ENCODE peak calls at places on chromosomes 7 and 10, in five cellular contexts. I, Y, G, O and U are unnamed samples.

GRCh38 chr7:16091951-16092350 is 329.4 kb downstream of the CRPPA start:
- DNase-seq in Y (no peak), G (no peak), O (no peak), I (no peak), U (no peak)

GRCh38 chr7:120272896-120273475 is at the start of gene KCND2:
- DNase-seq in G (no peak), Y (no peak), I (no peak), O (peak), U (no peak)

GRCh38 chr10:24851595-24851994 is 100.8 kb downstream of the PRTFDC1 start:
- DNase-seq in G (no peak), O (no peak), I (no peak), Y (peak), U (no peak)

GRCh38 chr7:143444063-143444782 is 970 bp downstream of the TAS2R60 start:
- DNase-seq in G (no peak), Y (no peak), I (no peak), O (no peak), U (no peak)

GRCh38 chr10:32163774-32164148 is 107.5 kb upstream of the KIF5B start:
- DNase-seq in Y (no peak), G (no peak), O (no peak), I (no peak), U (no peak)

GRCh38 chr7:108413782-108414492 is 42.3 kb downstream of the NRCAM start:
- DNase-seq in I (peak), G (no peak), O (peak), Y (peak), U (no peak)

GRCh38 chr10:110813743-110814472 is 57.8 kb upstream of the PDCD4 start:
- DNase-seq in O (no peak), G (no peak), Y (no peak), I (no peak), U (no peak)

GRCh38 chr10:132511692-132512442 is 25.7 kb upstream of the INPP5A start:
- DNase-seq in O (no peak), G (no peak), Y (no peak), I (no peak), U (no peak)

GRCh38 chr7:156156734-156157408 is 344.6 kb upstream of the SHH start:
- DNase-seq in Y (no peak), O (peak), G (no peak), I (peak), U (peak)

GRCh38 chr10:62666264-62666663 is 138.3 kb upstream of the ADO start:
- DNase-seq in Y (no peak), O (no peak), I (no peak), G (no peak), U (no peak)

GRCh38 chr7:53744361-53744760 is 708.9 kb downstream of the POM121L12 start:
- DNase-seq in O (no peak), I (no peak), Y (no peak), G (no peak), U (no peak)

GRCh38 chr7:29091722-29092121 is 54.6 kb downstream of the CPVL start:
- DNase-seq in I (peak), Y (no peak), O (no peak), G (no peak), U (no peak)

GRCh38 chr10:35925511-35925910 is 283.4 kb upstream of the FZD8 start:
- DNase-seq in I (no peak), G (no peak), Y (no peak), O (no peak), U (no peak)

GRCh38 chr10:59708816-59709471 is 706 bp downstream of the SLC16A9 start:
- DNase-seq in O (peak), G (no peak), I (peak), Y (no peak), U (no peak)

GRCh38 chr10:91613411-91614253 is 19.2 kb downstream of the PPP1R3C start:
- DNase-seq in I (peak), G (no peak), Y (peak), O (no peak), U (no peak)

GRCh38 chr7:22090107-22090506 is 144.4 kb upstream of the CDCA7L start:
- DNase-seq in O (no peak), I (no peak), Y (no peak), G (no peak), U (no peak)

GRCh38 chr7:47338031-47338430 is 243.9 kb downstream of the TNS3 start:
- DNase-seq in O (no peak), Y (peak), I (no peak), G (no peak), U (no peak)

GRCh38 chr7:132495931-132496330 is 80.3 kb downstream of the PLXNA4 start:
- DNase-seq in G (no peak), O (no peak), Y (no peak), I (no peak), U (no peak)

GRCh38 chr7:149524399-149524798 is 26.8 kb upstream of the ZNF746 start:
- DNase-seq in O (no peak), Y (no peak), I (no peak), G (no peak), U (no peak)

GRCh38 chr10:85280014-85280413 is 951.6 kb downstream of the CCSER2 start:
- DNase-seq in O (no peak), I (no peak), Y (no peak), G (no peak), U (peak)

GRCh38 chr7:11760372-11760771 is 71.6 kb downstream of the THSD7A start:
- DNase-seq in O (peak), Y (no peak), G (no peak), I (no peak), U (no peak)

GRCh38 chr10:17348111-17349008 is 106.0 kb downstream of the ST8SIA6 start:
- DNase-seq in Y (peak), I (peak), O (peak), G (no peak), U (no peak)

GRCh38 chr10:76357726-76358125 is 926.3 kb downstream of the LRMDA start:
- DNase-seq in I (no peak), Y (no peak), G (no peak), O (no peak), U (no peak)

GRCh38 chr10:788796-789748 is 99.6 kb upstream of the DIP2C start:
- DNase-seq in I (peak), Y (peak), G (no peak), O (no peak), U (peak)

GRCh38 chr10:28171468-28172235 is 131.2 kb downstream of the MPP7 start:
- DNase-seq in I (no peak), O (peak), Y (peak), G (no peak), U (no peak)

GRCh38 chr10:5595095-5595494 is 70.3 kb downstream of the CALML3 start:
- DNase-seq in Y (no peak), I (no peak), G (no peak), O (no peak), U (no peak)

GRCh38 chr10:58384095-58384494 is 1.1 kb upstream of the TFAM start:
- DNase-seq in G (peak), O (no peak), I (no peak), Y (no peak), U (no peak)

GRCh38 chr7:94355389-94355788 is 39.3 kb upstream of the COL1A2 start:
- DNase-seq in Y (peak), I (no peak), G (no peak), O (no peak), U (no peak)

GRCh38 chr7:157276731-157277562 is 59.9 kb upstream of the DNAJB6 start:
- DNase-seq in Y (peak), G (no peak), O (peak), I (no peak), U (no peak)

GRCh38 chr7:121088870-121089269 is 100.4 kb downstream of the CPED1 start:
- DNase-seq in I (no peak), G (no peak), Y (no peak), O (no peak), U (no peak)

GRCh38 chr10:101280511-101280910 is 51.2 kb upstream of the LBX1 start:
- DNase-seq in G (no peak), O (no peak), I (no peak), Y (no peak), U (no peak)

GRCh38 chr7:108448777-108449576 is 7.3 kb downstream of the NRCAM start:
- DNase-seq in Y (no peak), I (no peak), G (no peak), O (no peak), U (no peak)

GRCh38 chr10:13439771-13440708 is 88.8 kb downstream of the BEND7 start:
- DNase-seq in O (peak), G (no peak), Y (no peak), I (peak), U (peak)

GRCh38 chr10:232061-232460 is 96.8 kb downstream of the ZMYND11 start:
- DNase-seq in I (no peak), G (no peak), O (no peak), Y (no peak), U (no peak)

GRCh38 chr10:59240581-59241183 is 64.2 kb downstream of the PHYHIPL start:
- DNase-seq in I (no peak), G (no peak), Y (peak), O (peak), U (peak)

GRCh38 chr10:114015708-114016107 is 28.0 kb upstream of the ADRB1 start:
- DNase-seq in Y (no peak), O (no peak), G (no peak), I (no peak), U (no peak)

DNA sequence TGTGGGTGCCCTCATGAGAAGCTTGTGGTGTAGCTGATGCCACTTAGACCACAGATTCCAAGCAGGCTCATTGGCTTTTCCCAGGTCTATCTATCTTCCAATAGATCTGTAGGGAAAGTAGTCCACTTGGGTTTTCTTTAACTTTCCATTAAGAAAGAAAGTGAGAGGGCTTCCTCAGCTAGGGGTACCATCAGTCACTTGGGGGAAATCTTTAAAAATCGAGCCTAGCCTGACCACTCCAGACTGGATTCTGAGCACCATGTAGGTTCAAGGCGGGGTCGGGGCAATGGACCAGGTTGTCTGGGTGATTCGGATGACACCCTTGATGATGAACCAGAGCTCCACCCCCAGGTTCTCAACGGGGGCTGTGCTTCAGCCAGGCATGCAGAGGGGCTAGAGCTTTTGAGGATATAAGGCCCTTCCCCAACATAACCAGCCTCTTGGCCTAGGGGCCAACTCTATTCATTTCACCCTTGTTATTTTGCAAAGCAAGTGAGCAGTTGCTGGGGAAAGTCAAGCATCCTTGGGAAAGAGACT is 27.0 kb downstream of the ITPRIP start:
- DNase-seq in G (no peak), I (no peak), Y (no peak), O (no peak), U (no peak)
- TF ChIP-seq BHLHE40 in G (no peak), I (no peak), Y (no peak), O (no peak), U (no peak)

GRCh38 chr10:78210548-78210947 is 176.9 kb downstream of the RPS24 start:
- DNase-seq in Y (no peak), I (no peak), G (no peak), O (no peak), U (no peak)

GRCh38 chr10:78212786-78213175 is 179.1 kb downstream of the RPS24 start:
- DNase-seq in G (no peak), I (no peak), O (no peak), Y (no peak), U (no peak)

GRCh38 chr10:78211476-78212110 is 177.9 kb downstream of the RPS24 start:
- DNase-seq in I (peak), Y (peak), G (no peak), O (no peak), U (peak)

GRCh38 chr10:78210976-78211375 is 177.3 kb downstream of the RPS24 start:
- DNase-seq in I (no peak), G (no peak), O (no peak), Y (no peak), U (no peak)

DNA sequence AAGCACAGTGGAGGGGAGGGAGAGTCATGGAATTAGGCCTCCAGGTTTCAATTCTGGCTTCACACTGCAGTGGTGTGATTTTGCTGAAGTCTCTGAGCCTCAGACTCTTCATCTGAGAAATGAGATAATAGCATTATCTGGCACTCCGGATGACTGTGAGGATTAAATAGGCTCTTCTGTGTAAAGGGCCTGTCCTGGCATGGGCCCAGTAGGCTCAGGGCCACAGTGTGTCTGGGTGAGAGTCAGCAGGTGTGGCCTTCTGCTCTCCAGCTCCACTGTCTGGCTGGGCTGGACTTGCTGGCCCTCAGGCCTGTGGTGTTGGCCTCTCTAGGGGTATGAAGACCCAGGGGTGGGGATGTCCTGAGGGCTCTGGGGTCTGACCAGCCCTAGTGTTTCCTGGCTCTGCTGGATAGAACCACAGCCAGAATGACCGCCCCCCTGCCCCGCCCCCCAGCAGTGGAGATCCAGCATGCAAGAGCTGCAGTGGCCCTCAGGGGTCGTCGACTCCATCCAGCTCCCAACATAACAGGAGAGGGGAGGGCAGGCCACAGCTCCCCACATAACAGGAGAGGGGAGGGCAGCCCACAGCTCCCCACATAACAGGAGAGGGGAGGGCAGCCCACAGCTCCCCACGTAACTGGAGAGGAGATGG is 178.6 kb downstream of the RPS24 start:
- DNase-seq in O (no peak), I (no peak), G (no peak), Y (no peak), U (no peak)
- TF ChIP-seq BHLHE40 in O (no peak), I (no peak), G (no peak), Y (no peak), U (no peak)

GRCh38 chr7:129784783-129785456 is 167.8 kb downstream of the UBE2H start:
- DNase-seq in Y (no peak), G (peak), O (no peak), I (no peak), U (no peak)

GRCh38 chr7:129786179-129786514 is 166.6 kb downstream of the UBE2H start:
- DNase-seq in G (no peak), I (no peak), Y (no peak), O (no peak), U (no peak)

GRCh38 chr7:129784437-129784782 is 168.3 kb downstream of the UBE2H start:
- DNase-seq in G (no peak), O (no peak), Y (no peak), I (no peak), U (no peak)

GRCh38 chr7:129786825-129787563 is 165.8 kb downstream of the UBE2H start:
- DNase-seq in G (no peak), I (no peak), Y (no peak), O (no peak), U (no peak)

GRCh38 chr7:129785457-129786178 is 167.1 kb downstream of the UBE2H start:
- DNase-seq in I (no peak), O (no peak), Y (no peak), G (no peak), U (no peak)
- TF ChIP-seq BHLHE40 in I (no peak), O (no peak), Y (no peak), G (no peak), U (no peak)

DNA sequence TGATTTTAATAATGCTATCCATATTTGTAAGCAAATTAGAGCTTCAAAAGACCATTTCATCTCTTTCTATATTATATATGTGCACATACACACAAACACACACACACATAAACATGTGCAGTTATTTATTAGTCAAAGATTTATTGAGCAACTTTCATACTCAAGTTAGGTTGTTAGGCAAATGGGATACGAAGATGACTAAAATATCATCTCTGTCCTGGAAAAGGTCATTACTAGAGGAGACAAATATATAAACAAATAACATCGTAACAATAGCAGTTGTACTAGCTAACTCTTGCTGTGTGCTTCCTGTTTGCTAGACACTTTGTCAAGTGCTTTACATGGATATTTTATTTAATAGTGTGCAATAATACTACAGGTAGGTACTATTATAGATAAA is 307.9 kb downstream of the SNX13 start:
- DNase-seq in Y (no peak), O (no peak), G (no peak), I (no peak), U (no peak)
- TF ChIP-seq BHLHE40 in Y (no peak), O (no peak), G (no peak), I (no peak), U (no peak)

GRCh38 chr10:119205926-119206602 is 1.3 kb upstream of the GRK5 start:
- DNase-seq in I (peak), Y (no peak), O (no peak), G (no peak), U (peak)
- TF ChIP-seq BHLHE40 in I (no peak), Y (no peak), O (no peak), G (no peak), U (no peak)

DNA sequence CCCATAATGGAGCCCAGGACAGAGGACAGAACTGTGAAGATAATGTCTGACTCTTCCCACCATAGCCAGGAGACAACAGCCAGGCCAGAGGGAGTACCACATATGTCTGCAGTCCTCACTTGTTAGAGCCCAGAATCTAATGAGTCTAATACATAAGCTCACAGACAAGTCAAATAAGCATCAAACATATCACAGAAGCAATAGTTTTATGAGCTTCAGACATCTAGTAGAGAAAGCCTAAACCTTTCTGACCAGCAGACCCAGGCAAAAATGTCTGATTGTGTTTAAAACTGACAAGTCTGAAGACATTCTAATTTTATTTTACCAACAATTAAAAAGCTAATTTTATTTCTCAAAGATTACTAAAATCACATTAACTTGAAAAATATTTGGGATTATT is 75.5 kb downstream of the MAPK8 start:
- DNase-seq in Y (no peak), I (no peak), O (no peak), G (no peak), U (no peak)
- TF ChIP-seq BHLHE40 in Y (no peak), I (no peak), O (no peak), G (no peak), U (no peak)

GRCh38 chr7:760006-760405 is 32.9 kb upstream of the PRKAR1B start:
- DNase-seq in G (no peak), Y (no peak), I (no peak), O (no peak), U (no peak)

GRCh38 chr7:756231-756927 is 29.3 kb upstream of the PRKAR1B start:
- DNase-seq in Y (no peak), G (no peak), O (no peak), I (no peak), U (no peak)

GRCh38 chr7:759569-759968 is 32.5 kb upstream of the PRKAR1B start:
- DNase-seq in O (no peak), G (no peak), Y (no peak), I (no peak), U (no peak)

GRCh38 chr7:756928-757560 is 30.0 kb upstream of the PRKAR1B start:
- DNase-seq in G (no peak), I (no peak), Y (no peak), O (no peak), U (no peak)

DNA sequence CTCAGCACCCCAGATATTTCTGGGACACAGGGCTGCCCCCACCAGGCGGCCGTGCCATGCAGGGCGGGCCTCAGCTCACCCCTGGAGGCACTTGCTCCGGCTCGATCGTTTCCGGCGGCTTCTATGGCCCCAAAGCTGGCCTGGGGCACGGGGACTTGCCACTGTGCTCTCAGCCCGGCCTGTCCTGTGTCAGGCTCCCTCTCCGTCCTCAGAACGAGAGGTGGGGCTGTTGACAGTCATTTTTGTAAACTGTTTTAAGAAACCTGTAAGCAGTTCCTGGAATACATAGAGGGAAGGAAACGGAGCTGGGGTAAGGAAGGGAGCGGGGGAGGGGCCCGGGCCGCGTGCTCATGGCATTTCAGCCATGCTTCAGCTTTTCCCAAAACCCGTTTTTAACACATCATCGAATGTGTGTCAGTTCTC is 30.7 kb upstream of the PRKAR1B start:
- DNase-seq in Y (no peak), G (no peak), I (no peak), O (no peak), U (no peak)
- TF ChIP-seq BHLHE40 in Y (no peak), G (no peak), I (no peak), O (no peak), U (no peak)

GRCh38 chr10:71528371-71529202 is 131.9 kb downstream of the CDH23 start:
- DNase-seq in Y (no peak), G (no peak), I (no peak), O (no peak), U (no peak)
- TF ChIP-seq BHLHE40 in Y (no peak), G (no peak), I (no peak), O (no peak), U (no peak)

DNA sequence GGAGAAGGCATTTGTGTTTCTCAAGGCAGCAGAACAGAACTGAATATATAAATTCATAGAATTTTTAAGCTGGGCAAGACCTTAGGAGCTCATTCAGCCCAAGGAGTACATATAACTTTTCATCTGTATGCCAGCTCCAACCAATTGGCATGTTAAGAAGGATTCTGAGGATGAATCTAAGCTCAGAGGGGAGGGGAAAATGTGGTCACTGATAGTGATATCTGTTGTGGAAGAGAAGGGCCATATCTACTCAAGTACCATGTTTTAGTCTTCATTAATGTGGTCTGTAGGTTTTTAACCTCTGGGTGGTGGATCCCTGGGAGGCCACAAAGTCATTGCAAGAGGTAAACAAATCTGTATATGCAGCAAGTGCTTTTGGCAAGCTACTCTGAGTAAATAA is 6.4 kb downstream of the CALD1 start:
- DNase-seq in Y (no peak), O (no peak), G (no peak), I (no peak), U (no peak)
- TF ChIP-seq BHLHE40 in Y (no peak), O (no peak), G (no peak), I (no peak), U (no peak)